ENCODE peak calls at places on chromosomes 11 and 22, in five cellular contexts. H is HCT116, W is spleen, P is sigmoid colon, E is breast epithelium. Z is an unnamed sample.

GRCh38 chr22:45235101-45235777 is 5.5 kb downstream of the KIAA0930 start:
- DNase-seq in H (no peak), W (peak; percentile 88), P (no peak), E (no peak), Z (no peak)

GRCh38 chr11:44307340-44308099 is 2.4 kb downstream of the ALX4 start:
- DNase-seq in H (no peak), W (no peak), P (no peak), E (no peak), Z (no peak)

GRCh38 chr11:196786-197731 is 4.2 kb downstream of the SCGB1C1 start:
- DNase-seq in H (no peak), W (no peak), P (peak; percentile 57), E (no peak), Z (peak; percentile 72)

GRCh38 chr11:12693485-12694181 is 19.4 kb downstream of the TEAD1 start:
- DNase-seq in H (peak; percentile 96), W (no peak), P (peak; percentile 84), E (peak; percentile 63), Z (no peak)

GRCh38 chr22:25081409-25081824 is 118.2 kb upstream of the CRYBB3 start:
- DNase-seq in H (peak; percentile 15), W (no peak), P (no peak), E (no peak), Z (no peak)

GRCh38 chr11:67635231-67635521 is 4.4 kb downstream of the TBX10 start:
- DNase-seq in H (no peak), W (no peak), P (no peak), E (no peak), Z (peak; percentile 29)

GRCh38 chr22:33515733-33516297 is 404.5 kb downstream of the LARGE1 start:
- DNase-seq in H (no peak), W (no peak), P (no peak), E (no peak), Z (no peak)

GRCh38 chr11:17719028-17719939 is at the start of gene MYOD1:
- DNase-seq in H (no peak), W (no peak), P (peak; percentile 63), E (no peak), Z (no peak)

GRCh38 chr11:126355324-126355925 is at the start of gene ST3GAL4:
- DNase-seq in H (no peak), W (peak; percentile 95), P (peak; percentile 90), E (no peak), Z (peak; percentile 87)

GRCh38 chr22:30236875-30237274 is 9.7 kb downstream of the LIF start:
- DNase-seq in H (no peak), W (no peak), P (no peak), E (no peak), Z (no peak)

GRCh38 chr11:125637840-125638239 is 12.9 kb downstream of the CHEK1 start:
- DNase-seq in H (no peak), W (no peak), P (no peak), E (no peak), Z (no peak)

GRCh38 chr22:16989915-16990314 is 18.1 kb downstream of the GAB4 start:
- DNase-seq in H (no peak), W (no peak), P (no peak), E (no peak), Z (no peak)

GRCh38 chr11:124077266-124077665 is 36.1 kb upstream of the OR10G7 start:
- DNase-seq in H (no peak), W (no peak), P (no peak), E (no peak), Z (no peak)

GRCh38 chr11:124074554-124074953 is 33.4 kb upstream of the OR10G7 start:
- DNase-seq in H (no peak), W (peak; percentile 74), P (no peak), E (no peak), Z (no peak)

GRCh38 chr11:124075492-124075840 is 34.3 kb upstream of the OR10G7 start:
- DNase-seq in H (no peak), W (no peak), P (no peak), E (no peak), Z (no peak)

GRCh38 chr11:124078591-124078990 is 36.7 kb upstream of the VWA5A start:
- DNase-seq in H (no peak), W (no peak), P (no peak), E (no peak), Z (no peak)

GRCh38 chr11:124075841-124076571 is 34.9 kb upstream of the OR10G7 start:
- DNase-seq in H (no peak), W (peak; percentile 77), P (no peak), E (no peak), Z (peak; percentile 65)
- H3K4me3 ChIP-seq in H (no peak overlapping the region), W (peak overlapping the region; percentile 27), P (peak overlapping the region; percentile 50), E (peak overlapping the region; percentile 67), Z (peak overlapping the region; percentile 53)

GRCh38 chr11:75719639-75720239 is 2.1 kb downstream of the MOGAT2 start:
- DNase-seq in H (no peak), W (no peak), P (no peak), E (no peak), Z (no peak)
- TF ChIP-seq POLR2AphosphoS5 in H (no peak), W (no peak), P (no peak), E (no peak), Z (no peak)

DNA sequence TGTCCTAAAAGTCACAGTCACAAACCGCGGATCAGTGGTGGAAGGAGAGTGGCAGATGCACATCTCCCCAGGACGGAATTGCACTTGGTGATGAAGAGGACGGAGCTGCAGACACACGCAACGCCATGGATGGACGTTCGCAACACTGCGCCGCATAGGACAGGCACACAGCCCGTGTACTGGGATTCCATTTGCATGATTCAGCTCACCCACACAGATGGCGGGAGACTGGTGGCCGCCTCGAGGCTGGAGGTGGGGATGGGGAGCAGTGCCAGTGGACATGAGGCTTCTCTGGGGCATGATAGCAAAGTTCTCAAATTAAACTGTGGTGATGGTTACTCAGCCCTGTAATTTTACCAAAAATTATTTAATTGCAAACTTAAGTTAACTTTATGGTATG is 37.4 kb downstream of the DUSP8 start:
- DNase-seq in H (no peak), W (no peak), P (no peak), E (no peak), Z (no peak)
- H3K4me1 ChIP-seq in H (peaks cover 4% of the 10 kb centered on the region), W (peaks cover 75% of the 10 kb centered on the region), P (no peaks in the 10 kb centered on the region), E (peaks cover 23% of the 10 kb centered on the region), Z (peaks cover 75% of the 10 kb centered on the region)

DNA sequence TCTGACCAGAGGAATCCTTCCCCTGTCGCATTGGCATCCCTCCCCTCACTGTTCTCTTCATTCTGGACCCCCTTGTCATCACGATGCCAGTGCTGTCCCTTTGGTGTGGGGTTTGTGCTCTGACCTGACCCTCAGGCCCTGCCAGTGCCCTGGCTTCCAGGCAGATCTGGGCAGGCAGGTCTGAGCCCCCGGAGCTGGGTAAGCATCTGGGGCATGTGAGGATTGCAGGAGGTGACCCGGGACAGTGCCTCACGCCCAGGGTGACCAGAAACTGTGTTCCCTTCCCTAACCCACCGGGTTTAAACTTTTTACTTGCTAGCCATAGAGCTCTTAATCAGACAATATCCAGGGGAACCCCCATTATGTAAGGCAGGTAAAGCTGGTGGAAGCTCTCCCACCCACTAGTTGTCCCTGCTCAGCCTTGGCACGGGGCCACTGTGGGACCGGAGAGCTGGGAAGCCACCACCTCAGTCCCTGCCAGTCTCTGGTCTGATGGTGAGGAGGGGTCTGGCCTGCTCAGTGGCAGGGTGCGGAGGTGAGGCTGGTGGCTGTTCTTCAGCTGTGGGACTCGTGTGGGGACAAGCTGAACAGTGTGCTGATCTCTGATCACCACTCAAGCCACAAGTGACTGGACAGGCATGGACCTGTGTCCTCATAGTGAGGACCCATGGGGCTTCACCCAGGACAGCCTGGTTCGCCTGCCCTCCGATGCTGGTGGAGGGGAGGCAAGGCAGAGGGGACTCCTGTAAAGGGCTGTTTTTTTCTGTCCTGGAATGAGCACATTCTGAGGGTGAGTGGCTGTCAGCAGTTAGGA is 38.0 kb downstream of the BCR start:
- DNase-seq in H (no peak), W (peak; percentile 75), P (no peak), E (no peak), Z (no peak)
- H3K4me3 ChIP-seq in H (no peak overlapping the region), W (no peak overlapping the region), P (no peak overlapping the region), E (no peak overlapping the region), Z (no peak overlapping the region)

DNA sequence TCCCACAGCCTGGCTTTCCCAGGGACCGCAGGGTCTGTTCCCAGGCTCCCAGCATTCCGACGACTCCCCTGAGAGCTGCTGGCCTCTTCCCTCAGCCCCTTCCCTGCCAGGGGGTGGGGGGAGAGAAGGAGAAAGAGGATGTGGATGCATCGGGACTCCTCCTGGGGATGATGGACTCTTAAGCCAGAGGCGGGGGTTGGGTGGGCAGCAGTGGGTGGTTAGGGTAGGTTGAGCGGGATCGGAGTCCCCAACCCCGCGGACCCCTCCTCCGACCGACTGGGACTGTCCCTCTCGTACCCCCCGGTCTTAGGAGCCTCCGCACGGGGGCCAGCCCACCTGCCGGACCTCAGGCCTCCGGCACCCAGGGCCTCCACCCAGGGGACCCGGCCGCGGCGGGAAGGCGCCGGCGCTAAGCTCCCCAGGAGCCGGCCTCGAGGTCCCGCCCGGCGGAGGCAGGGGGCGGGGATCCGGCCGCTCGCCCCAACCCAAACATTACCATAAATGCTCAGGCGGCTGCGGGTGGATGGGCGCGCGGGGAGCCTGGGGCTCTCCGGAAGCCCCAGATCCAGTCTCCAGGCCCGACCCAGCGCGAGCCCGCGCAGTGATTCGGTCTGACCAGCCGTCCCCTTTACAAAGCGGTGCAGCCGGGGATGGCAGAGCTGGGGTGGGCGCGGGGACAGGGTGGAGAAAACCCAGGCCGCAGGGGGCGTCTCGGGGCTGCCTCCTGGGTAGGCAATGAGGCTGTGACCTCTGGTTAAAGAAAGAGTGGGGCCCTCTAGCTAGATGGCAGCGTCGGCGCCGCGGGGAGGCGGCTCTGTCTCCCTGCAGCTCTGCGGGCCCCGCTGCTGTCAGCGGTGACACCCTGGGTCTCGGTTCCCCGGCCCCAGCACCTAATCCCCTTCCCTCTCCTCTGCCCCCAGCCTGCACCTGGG is 3.9 kb upstream of the MCAM start:
- DNase-seq in H (no peak), W (peak; percentile 90), P (peak; percentile 92), E (peak; percentile 74), Z (peak; percentile 81)
- TF ChIP-seq POLR2AphosphoS5 in H (no peak), W (peak; percentile 76), P (peak; percentile 84), E (no peak), Z (no peak)

GRCh38 chr11:65485820-65486219 is 13.0 kb upstream of the MALAT1 start:
- DNase-seq in H (no peak), W (no peak), P (peak; percentile 77), E (no peak), Z (no peak)
- H3K4me1 ChIP-seq in H (peaks cover 82% of the 10 kb centered on the region), W (peaks cover 63% of the 10 kb centered on the region), P (no peaks in the 10 kb centered on the region), E (peaks cover 21% of the 10 kb centered on the region), Z (peaks cover 66% of the 10 kb centered on the region)

DNA sequence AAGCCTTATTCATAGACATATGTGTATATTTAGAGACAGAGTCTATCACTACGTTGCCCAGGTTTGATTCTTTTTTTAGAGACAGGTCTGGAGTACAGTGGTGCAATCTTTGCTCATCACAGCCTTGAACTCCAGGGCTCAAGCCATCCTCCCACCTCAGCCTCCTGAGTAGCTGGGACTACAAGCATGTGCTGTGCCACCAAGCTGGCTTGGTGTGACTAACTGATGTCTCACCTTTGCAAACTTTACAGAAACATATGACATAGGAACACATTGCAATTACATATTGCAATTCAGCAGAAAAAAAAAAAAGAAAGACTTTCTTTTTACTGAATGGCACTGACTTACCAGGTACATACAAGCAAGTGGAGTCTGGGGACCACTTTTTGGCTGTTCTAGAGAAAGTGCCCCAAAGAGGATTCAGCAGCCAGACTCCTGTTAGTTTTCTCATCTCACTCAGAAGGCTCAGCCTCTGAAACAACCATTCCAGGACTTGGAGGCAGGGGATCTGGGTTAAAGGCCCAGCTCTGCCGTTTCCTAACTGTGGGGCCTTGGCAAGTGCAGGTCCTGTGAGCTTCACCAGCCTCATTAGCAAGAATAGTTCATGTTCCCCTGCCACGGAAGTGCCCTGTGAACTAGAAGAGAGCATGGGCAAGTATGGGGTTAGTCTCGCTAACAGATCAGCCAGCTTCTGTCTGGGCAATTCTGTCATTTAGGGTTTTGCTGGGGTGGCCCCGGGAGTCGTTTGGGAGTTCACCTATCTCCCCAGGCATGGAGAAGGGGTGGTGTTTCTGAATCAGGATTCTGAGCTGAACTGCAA is 11.2 kb upstream of the NFAM1 start:
- DNase-seq in H (no peak), W (no peak), P (no peak), E (no peak), Z (no peak)
- H3K4me3 ChIP-seq in H (peak overlapping the region; percentile 49), W (no peak overlapping the region), P (peak overlapping the region; percentile 48), E (peak overlapping the region; percentile 65), Z (peak overlapping the region; percentile 43)